ENCODE peak calls at places on chromosomes 2 and 18, in four cellular contexts. M is kidney glomerular epithelial cell, G is EL, E is activated T-cell treated with anti-CD3 and anti-CD28 coated beads for 1 hour. A is an unnamed sample.
A peak's percentile ranks its signal among the peaks of the same experiment; 100 is the strongest.

GRCh38 chr2:83368916-83369315 is 1090.2 kb downstream of the SUCLG1 start:
- DNase-seq in M (no peak), G (peak; percentile 64), E (no peak), A (no peak)

GRCh38 chr18:80250740-80251364 is 3.5 kb upstream of the PARD6G start:
- DNase-seq in M (no peak), G (no peak), E (no peak), A (no peak)

GRCh38 chr2:27956895-27957294 is 66.4 kb downstream of the BABAM2 start:
- DNase-seq in M (no peak), G (peak; percentile 68), E (no peak), A (no peak)

GRCh38 chr2:30022444-30023071 is 101.2 kb upstream of the ALK start:
- DNase-seq in M (no peak), G (no peak), E (no peak), A (no peak)

GRCh38 chr18:11387880-11388279 is 221.5 kb upstream of the SLC35G4 start:
- DNase-seq in M (no peak), G (peak; percentile 64), E (no peak), A (no peak)

GRCh38 chr2:26716769-26717168 is 24.2 kb downstream of the KCNK3 start:
- DNase-seq in M (no peak), G (no peak), E (no peak), A (no peak)

GRCh38 chr2:19617251-19617650 is 258.8 kb upstream of the OSR1 start:
- DNase-seq in M (no peak), G (no peak), E (no peak), A (no peak)

GRCh38 chr2:75493230-75493629 is 67.5 kb downstream of the EVA1A start:
- DNase-seq in M (no peak), G (no peak), E (no peak), A (no peak)

GRCh38 chr2:224968051-224968450 is 74.2 kb downstream of the DOCK10 start:
- DNase-seq in M (no peak), G (peak; percentile 35), E (no peak), A (no peak)

GRCh38 chr18:31741096-31741735 is 19.5 kb downstream of the SLC25A52 start:
- DNase-seq in M (peak; percentile 23), G (peak; percentile 24), E (peak; percentile 45), A (no peak)

A was measured in glomerular endothelial cell.